ENCODE peak calls at places on chromosome 1, in ten cellular contexts. R, T, F, V, O, Y, N, Z, M and Q are unnamed samples.

GRCh38 chr1:169877800-169878491 is 15.8 kb downstream of the SCYL3 start:
- DNase-seq in F (peak; percentile 78), Y (peak; percentile 18), V (no peak), T (no peak), N (peak; percentile 81), M (no peak), Z (no peak), O (no peak), R (no peak), Q (no peak)

GRCh38 chr1:32111789-32112188 is 3.9 kb downstream of the KPNA6 start:
- DNase-seq in M (no peak), F (peak; percentile 58), Y (peak; percentile 17), Z (no peak), N (peak; percentile 38), R (no peak), O (no peak), T (no peak), V (no peak), Q (no peak)

GRCh38 chr1:27021347-27022031 is 8.8 kb upstream of the TENT5B start:
- DNase-seq in N (peak; percentile 41), R (no peak), Y (no peak), T (peak; percentile 76), Z (no peak), V (no peak), M (no peak), F (no peak), O (no peak), Q (no peak)

GRCh38 chr1:36350659-36351171 is 27.3 kb upstream of the EVA1B start:
- DNase-seq in N (peak; percentile 80), F (peak; percentile 73), V (no peak), R (no peak), T (peak; percentile 85), Z (peak; percentile 60), O (no peak), M (no peak), Y (peak; percentile 82), Q (peak; percentile 45)

GRCh38 chr1:226569879-226570547 is 21.4 kb downstream of the STUM start:
- DNase-seq in F (no peak), N (no peak), V (peak; percentile 45), Z (no peak), O (no peak), R (no peak), M (no peak), T (no peak), Y (no peak), Q (peak; percentile 37)

GRCh38 chr1:30816211-30817082 is 58.9 kb upstream of the LAPTM5 start:
- DNase-seq in T (no peak), F (peak; percentile 88), N (peak; percentile 92), Z (peak; percentile 72), V (no peak), O (no peak), R (peak; percentile 68), M (peak; percentile 49), Y (peak; percentile 83), Q (no peak)

GRCh38 chr1:89608627-89609338 is 24.1 kb upstream of the LRRC8C start:
- DNase-seq in T (no peak), F (no peak), R (no peak), Z (no peak), M (peak; percentile 29), O (no peak), Y (no peak), V (no peak), N (no peak), Q (no peak)

GRCh38 chr1:94067196-94067595 is 53.8 kb downstream of the ABCA4 start:
- DNase-seq in F (peak; percentile 35), Z (no peak), R (no peak), M (no peak), O (no peak), T (peak; percentile 95), N (peak; percentile 94), V (no peak), Y (no peak), Q (no peak)

DNA sequence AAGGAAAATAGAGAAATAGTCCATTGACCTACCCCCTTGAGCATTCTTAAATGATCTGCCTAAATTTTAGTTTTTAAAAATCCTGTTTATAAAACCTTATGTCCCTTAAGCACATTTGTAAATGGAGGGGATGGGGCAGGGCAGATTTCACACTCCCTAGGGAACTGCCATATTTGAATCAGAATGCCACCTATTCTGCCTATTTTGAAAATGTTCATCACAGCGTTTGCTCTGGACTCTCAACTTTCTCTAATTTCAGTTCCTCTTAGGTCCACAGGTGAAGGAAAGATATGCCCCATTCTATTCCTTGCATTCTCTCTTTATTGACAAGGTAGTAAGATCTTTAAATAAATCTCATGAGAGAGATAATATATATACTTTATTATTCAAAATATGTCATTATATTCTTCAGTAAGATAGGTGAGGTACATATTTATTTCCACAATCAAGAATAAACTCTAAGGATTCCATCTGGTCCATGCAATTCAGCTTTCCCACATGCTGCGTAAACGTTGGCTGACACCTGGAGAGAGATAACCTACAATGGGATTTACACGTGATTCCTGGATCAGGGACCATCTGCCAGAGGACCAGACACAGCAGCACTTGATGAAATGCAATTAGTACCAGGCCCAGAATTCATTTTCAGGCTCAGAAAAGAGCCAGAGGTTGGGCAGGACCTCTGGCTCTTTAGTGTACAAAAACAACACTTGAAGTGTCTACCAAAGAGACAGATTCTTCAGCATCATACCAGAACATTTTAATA is 1.2 kb upstream of the LPGAT1 start:
- DNase-seq in O (no peak), T (no peak), Y (no peak), V (no peak), F (no peak), N (no peak), Z (no peak), R (no peak), M (no peak), Q (peak; percentile 48)
- H3K4me3 ChIP-seq in O (no peak overlapping the region), T (no peak overlapping the region), Y (no peak overlapping the region), V (no peak overlapping the region), F (no peak overlapping the region), N (no peak overlapping the region), Z (no peak overlapping the region), R (no peak overlapping the region), M (no peak overlapping the region), Q (peak overlapping the region; percentile 95)

GRCh38 chr1:23601968-23602876 is 42.9 kb upstream of the ID3 start:
- DNase-seq in N (no peak), F (no peak), Y (no peak), O (no peak), V (no peak), M (no peak), R (no peak), T (no peak), Z (peak; percentile 2), Q (no peak)

GRCh38 chr1:23599125-23599524 is 39.8 kb upstream of the ID3 start:
- DNase-seq in O (no peak), R (no peak), F (no peak), Y (no peak), Z (peak; percentile 8), M (no peak), N (no peak), V (no peak), T (no peak), Q (no peak)

GRCh38 chr1:23600283-23600682 is 41.0 kb upstream of the ID3 start:
- DNase-seq in V (peak; percentile 29), T (no peak), N (no peak), Z (peak; percentile 33), Y (no peak), R (no peak), F (no peak), O (no peak), M (no peak), Q (peak; percentile 89)

GRCh38 chr1:23598424-23598823 is 39.1 kb upstream of the ID3 start:
- DNase-seq in V (no peak), M (no peak), T (no peak), F (no peak), O (no peak), R (no peak), Z (peak; percentile 12), Y (no peak), N (no peak), Q (no peak)

DNA sequence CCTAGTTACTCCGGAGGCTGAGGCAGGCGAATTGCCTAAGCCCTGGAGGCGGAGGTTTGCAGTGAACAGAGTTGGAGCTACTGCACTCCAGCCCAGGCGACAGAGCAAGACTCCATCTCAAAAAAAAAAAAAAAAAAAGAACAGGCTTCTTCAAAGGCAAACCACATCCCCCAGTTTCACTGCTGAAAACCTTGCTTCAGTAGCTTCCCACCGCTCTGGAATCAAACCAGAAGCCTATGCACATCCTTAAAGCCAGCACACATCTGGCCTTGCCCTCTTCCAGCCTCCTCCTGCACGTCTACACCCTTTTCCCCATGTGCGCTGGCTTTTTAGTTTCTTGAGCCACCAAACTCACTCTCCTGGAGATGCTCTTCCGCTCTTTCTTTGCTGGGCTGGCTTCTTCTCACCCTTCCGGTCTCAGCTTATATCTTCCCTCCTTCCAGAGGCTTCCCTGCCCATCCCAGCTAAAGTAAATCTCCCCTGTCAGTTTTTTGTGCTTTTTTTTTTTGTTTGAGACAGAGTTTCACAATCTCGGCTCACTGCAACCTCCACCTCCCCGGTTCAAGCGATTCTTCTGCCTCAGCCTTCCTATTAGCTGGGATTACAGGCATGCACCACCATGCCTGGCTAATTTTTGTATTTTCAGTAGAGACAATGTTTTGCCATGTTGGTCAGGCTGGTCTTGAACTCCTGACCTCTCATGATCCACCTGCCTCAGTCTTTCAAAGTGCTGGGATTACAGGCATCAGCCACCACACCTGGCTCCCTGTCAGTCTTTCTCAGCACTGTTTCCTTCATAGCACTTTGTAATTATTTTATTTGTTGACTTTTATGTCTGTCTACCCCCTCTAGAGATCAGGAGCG is 42.0 kb upstream of the ID3 start:
- DNase-seq in T (no peak), V (no peak), Z (peak; percentile 3), F (no peak), M (no peak), O (no peak), N (no peak), R (no peak), Y (no peak), Q (no peak)
- TF ChIP-seq CTCF in T (no peak), V (no peak), Z (no peak), F (no peak), M (no peak), O (no peak), N (no peak), R (no peak), Y (no peak), Q (no peak)

GRCh38 chr1:15803380-15803779 is 4.1 kb downstream of the UQCRHL start:
- DNase-seq in Y (no peak), T (peak; percentile 45), F (peak; percentile 44), Z (no peak), O (no peak), V (peak; percentile 46), M (no peak), R (no peak), N (peak; percentile 38), Q (peak; percentile 58)

GRCh38 chr1:15802234-15802965 is 5.0 kb downstream of the UQCRHL start:
- DNase-seq in F (no peak), Y (peak; percentile 59), R (no peak), N (peak; percentile 28), O (no peak), Z (no peak), M (no peak), T (no peak), V (peak; percentile 40), Q (no peak)

GRCh38 chr1:15799004-15799867 is 8.2 kb downstream of the UQCRHL start:
- DNase-seq in T (peak; percentile 84), M (peak; percentile 59), F (peak; percentile 96), O (no peak), N (peak; percentile 96), V (peak; percentile 89), Y (peak; percentile 98), Z (no peak), R (peak; percentile 65), Q (peak; percentile 41)

GRCh38 chr1:15797614-15798390 is 9.6 kb downstream of the UQCRHL start:
- DNase-seq in Z (no peak), V (peak; percentile 51), N (peak; percentile 19), M (peak; percentile 42), T (peak; percentile 30), Y (peak; percentile 53), F (peak; percentile 37), O (no peak), R (no peak), Q (no peak)

DNA sequence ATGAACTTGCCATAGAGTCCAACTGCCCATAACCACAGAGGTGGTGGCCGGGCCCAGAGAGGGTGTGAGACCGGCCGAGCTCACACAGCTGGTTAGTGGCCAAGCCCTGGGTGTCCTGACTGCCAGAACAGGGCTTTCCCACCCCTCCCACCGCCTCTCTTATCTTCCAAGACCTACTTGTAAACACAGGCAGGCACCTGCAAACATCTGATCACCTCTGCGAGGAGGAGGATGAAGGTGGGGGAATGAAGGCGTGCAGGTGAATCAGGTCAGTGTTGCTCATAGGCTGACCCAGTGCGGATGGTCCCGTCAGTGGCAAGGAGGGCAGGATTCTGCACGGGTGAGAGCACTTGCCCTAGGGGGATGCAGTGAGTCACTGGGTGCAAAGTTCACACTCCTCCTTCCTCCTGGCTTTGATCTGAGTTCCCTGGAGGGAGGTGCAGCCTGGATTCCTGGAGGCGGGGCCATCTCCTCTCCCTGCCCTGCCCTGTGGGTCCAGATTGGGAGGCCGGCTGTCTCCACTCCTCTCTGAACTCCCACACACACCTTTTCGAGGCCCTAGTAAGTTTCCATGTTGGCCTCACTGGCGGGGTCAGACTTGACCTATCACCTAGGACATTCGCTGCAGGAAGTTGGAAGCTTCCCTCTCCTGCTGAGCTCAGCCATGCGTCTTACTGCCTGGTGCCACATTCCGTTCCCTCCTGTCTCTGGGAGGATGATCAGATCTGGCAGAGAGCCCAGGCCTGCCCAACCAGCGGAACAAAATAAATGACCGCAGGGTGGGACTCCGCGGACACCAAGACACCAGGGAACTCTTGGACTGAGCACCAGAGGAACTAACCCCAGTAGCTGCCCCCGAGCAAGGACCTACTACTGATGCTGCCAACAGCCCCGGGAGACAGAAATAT is 7.3 kb downstream of the UQCRHL start:
- DNase-seq in V (peak; percentile 35), N (peak; percentile 31), O (no peak), Z (no peak), F (peak; percentile 68), R (peak; percentile 55), Y (peak; percentile 60), T (peak; percentile 28), M (peak; percentile 87), Q (no peak)
- H3K4me3 ChIP-seq in V (no peak overlapping the region), N (no peak overlapping the region), O (no peak overlapping the region), Z (no peak overlapping the region), F (no peak overlapping the region), R (no peak overlapping the region), Y (no peak overlapping the region), T (no peak overlapping the region), M (no peak overlapping the region), Q (no peak overlapping the region)

GRCh38 chr1:191624044-191624443 is 534.2 kb upstream of the RGS18 start:
- DNase-seq in T (no peak), N (no peak), Z (no peak), R (no peak), Y (no peak), F (no peak), O (no peak), M (no peak), V (no peak), Q (no peak)
- TF ChIP-seq CTCF in T (no peak), N (no peak), Z (no peak), R (no peak), Y (no peak), F (no peak), O (no peak), M (no peak), V (no peak), Q (no peak)